ENCODE peak calls at places on chromosome 21, in ten cellular contexts. Q, H, Z, J, X, C, L, U, A and O are unnamed samples. For H3K9me3, the result is how much of the 10 kb centered on the place peaks cover.

GRCh38 chr21:35203093-35204021 is 154.3 kb upstream of the RUNX1 start:
- DNase-seq in Q (no peak), H (no peak), Z (no peak), J (peak), X (no peak), C (peak), L (no peak), U (no peak), A (no peak), O (no peak)

GRCh38 chr21:41363370-41364270 is 1.8 kb downstream of the MX2 start:
- DNase-seq in Q (no peak), H (no peak), Z (peak), J (no peak), X (no peak), C (no peak), L (no peak), U (no peak), A (no peak), O (no peak)

GRCh38 chr21:20802201-20802600 is 196.0 kb upstream of the NCAM2 start:
- DNase-seq in Q (no peak), H (no peak), Z (no peak), J (no peak), X (no peak), C (no peak), L (no peak), U (no peak), A (no peak), O (no peak)

GRCh38 chr21:36564647-36565046 is 84.7 kb upstream of the CLDN14 start:
- DNase-seq in Q (no peak), H (no peak), Z (no peak), J (no peak), X (no peak), C (no peak), L (no peak), U (no peak), A (no peak), O (no peak)

GRCh38 chr21:42199488-42200463 is 19.2 kb upstream of the ABCG1 start:
- DNase-seq in Q (no peak), H (peak), Z (no peak), J (peak), X (no peak), C (peak), L (no peak), U (no peak), A (no peak), O (no peak)

GRCh38 chr21:21712761-21713558 is 714.8 kb downstream of the NCAM2 start:
- DNase-seq in Q (no peak), H (no peak), Z (no peak), J (peak), X (no peak), C (peak), L (no peak), U (no peak), A (no peak), O (no peak)

GRCh38 chr21:7933923-7934322 is 2587.5 kb upstream of the TPTE start:
- DNase-seq in Q (no peak), H (no peak), Z (no peak), J (no peak), X (no peak), C (no peak), L (no peak), U (no peak), A (no peak), O (no peak)

GRCh38 chr21:21183092-21183491 is 184.9 kb downstream of the NCAM2 start:
- DNase-seq in Q (no peak), H (no peak), Z (no peak), J (peak), X (no peak), C (no peak), L (no peak), U (no peak), A (no peak), O (no peak)

GRCh38 chr21:42435833-42436232 is 32.1 kb downstream of the UBASH3A start:
- DNase-seq in Q (no peak), H (no peak), Z (no peak), J (no peak), X (no peak), C (no peak), L (no peak), U (no peak), A (no peak), O (no peak)

GRCh38 chr21:17784604-17785402 is 34.4 kb downstream of the C21orf91 start:
- DNase-seq in Q (peak), H (peak), Z (no peak), J (no peak), X (no peak), C (no peak), L (no peak), U (no peak), A (no peak), O (no peak)

GRCh38 chr21:46202592-46203202 is 18.4 kb upstream of the SPATC1L start:
- DNase-seq in Q (no peak), H (no peak), Z (peak), J (no peak), X (no peak), C (no peak), L (no peak), U (no peak), A (no peak), O (no peak)

GRCh38 chr21:17802568-17802967 is 16.6 kb downstream of the C21orf91 start:
- DNase-seq in Q (no peak), H (no peak), Z (no peak), J (peak), X (no peak), C (peak), L (no peak), U (no peak), A (no peak), O (no peak)

GRCh38 chr21:32043458-32043857 is 170.6 kb downstream of the HUNK start:
- DNase-seq in Q (no peak), H (no peak), Z (no peak), J (no peak), X (no peak), C (no peak), L (no peak), U (no peak), A (no peak), O (no peak)

GRCh38 chr21:14523234-14523633 is 22.9 kb downstream of the SAMSN1 start:
- DNase-seq in Q (peak), H (no peak), Z (peak), J (no peak), X (no peak), C (no peak), L (no peak), U (peak), A (peak), O (no peak)

GRCh38 chr21:46021398-46021797 is 39.8 kb downstream of the COL6A1 start:
- DNase-seq in Q (no peak), H (no peak), Z (no peak), J (no peak), X (no peak), C (no peak), L (no peak), U (no peak), A (no peak), O (no peak)

GRCh38 chr21:25366116-25366515 is 241.2 kb downstream of the MRPL39 start:
- DNase-seq in Q (no peak), H (no peak), Z (no peak), J (no peak), X (no peak), C (peak), L (no peak), U (no peak), A (no peak), O (no peak)

DNA sequence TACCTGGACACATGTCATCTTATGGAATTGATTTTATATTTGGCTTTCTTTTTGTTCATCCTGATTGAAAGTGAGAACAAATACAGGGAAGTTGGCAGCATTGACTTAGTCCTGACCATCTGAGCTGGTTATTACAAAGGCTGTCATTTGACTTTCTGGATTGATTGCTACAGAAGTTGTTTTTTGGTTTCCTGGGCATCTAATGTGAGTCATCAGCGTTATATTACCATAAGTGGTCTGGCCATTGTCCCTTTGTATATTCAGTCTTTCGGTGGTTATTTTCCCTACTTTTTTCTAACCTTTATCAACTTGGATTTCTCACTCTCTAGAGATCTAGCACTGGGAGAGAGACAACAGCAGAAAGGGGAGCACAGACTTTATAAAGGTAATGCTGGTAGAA is 1646.5 kb downstream of the MRPL39 start:
- DNase-seq in Q (no peak), H (no peak), Z (no peak), J (no peak), X (no peak), C (no peak), L (no peak), U (no peak), A (no peak), O (no peak)
- H3K9me3 ChIP-seq in Q (under half), H (under half), Z (under half), J (under half), X (under half), C (under half), L (under half), U (under half), A (under half), O (under half)

GRCh38 chr21:28442085-28442484 is 550.6 kb downstream of the LTN1 start:
- DNase-seq in Q (no peak), H (no peak), Z (no peak), J (no peak), X (no peak), C (no peak), L (no peak), U (no peak), A (no peak), O (no peak)
- H3K9me3 ChIP-seq in Q (under half), H (under half), Z (under half), J (under half), X (under half), C (under half), L (under half), U (under half), A (under half), O (under half)

GRCh38 chr21:44576025-44576420 is 2.5 kb downstream of the KRTAP10-4 start:
- DNase-seq in Q (no peak), H (no peak), Z (peak), J (no peak), X (no peak), C (no peak), L (no peak), U (no peak), A (no peak), O (peak)
- H3K9me3 ChIP-seq in Q (under half), H (under half), Z (under half), J (under half), X (under half), C (under half), L (under half), U (under half), A (under half), O (under half)

GRCh38 chr21:27400045-27400444 is 433.2 kb upstream of the ADAMTS5 start:
- DNase-seq in Q (peak), H (no peak), Z (no peak), J (no peak), X (no peak), C (no peak), L (no peak), U (no peak), A (no peak), O (no peak)
- H3K9me3 ChIP-seq in Q (under half), H (under half), Z (under half), J (under half), X (under half), C (under half), L (under half), U (under half), A (under half), O (under half)

GRCh38 chr21:38696617-38697016 is 109.1 kb upstream of the ETS2 start:
- DNase-seq in Q (no peak), H (no peak), Z (no peak), J (no peak), X (no peak), C (no peak), L (no peak), U (no peak), A (no peak), O (no peak)

GRCh38 chr21:38699048-38699447 is 106.7 kb upstream of the ETS2 start:
- DNase-seq in Q (no peak), H (no peak), Z (no peak), J (no peak), X (no peak), C (peak), L (no peak), U (no peak), A (no peak), O (no peak)

GRCh38 chr21:38702196-38702595 is 103.5 kb upstream of the ETS2 start:
- DNase-seq in Q (no peak), H (no peak), Z (no peak), J (no peak), X (no peak), C (no peak), L (no peak), U (no peak), A (peak), O (no peak)
- H3K9me3 ChIP-seq in Q (under half), H (under half), Z (under half), J (under half), X (under half), C (under half), L (under half), U (under half), A (under half), O (under half)

DNA sequence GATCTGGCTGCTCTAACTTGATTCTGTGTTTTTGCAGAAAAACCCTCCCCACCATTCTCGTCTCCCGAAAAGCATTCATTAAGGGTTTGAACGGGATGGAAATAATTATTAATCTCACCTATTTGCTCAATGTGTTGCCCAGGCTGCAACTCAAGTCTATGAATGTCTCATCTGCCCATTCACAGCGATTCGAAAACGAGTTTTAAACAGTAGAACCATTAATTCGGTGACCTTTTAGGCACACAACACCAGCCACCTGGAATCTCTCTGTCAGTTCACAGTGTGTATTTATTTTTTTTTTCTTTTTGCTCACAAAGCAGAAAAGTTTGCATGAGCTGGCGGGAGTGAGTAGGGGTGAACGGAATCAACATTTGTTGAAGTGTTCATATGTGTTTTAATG is 764.7 kb upstream of the TPTE start:
- DNase-seq in Q (no peak), H (no peak), Z (no peak), J (no peak), X (no peak), C (no peak), L (no peak), U (no peak), A (no peak), O (no peak)
- H3K9me3 ChIP-seq in Q (under half), H (under half), Z (half or more), J (under half), X (half or more), C (under half), L (under half), U (half or more), A (under half), O (under half)

GRCh38 chr21:27171704-27172103 is 204.8 kb upstream of the ADAMTS5 start:
- DNase-seq in Q (no peak), H (no peak), Z (no peak), J (peak), X (no peak), C (peak), L (no peak), U (no peak), A (no peak), O (no peak)
- H3K9me3 ChIP-seq in Q (under half), H (under half), Z (under half), J (under half), X (under half), C (under half), L (under half), U (under half), A (under half), O (under half)

DNA sequence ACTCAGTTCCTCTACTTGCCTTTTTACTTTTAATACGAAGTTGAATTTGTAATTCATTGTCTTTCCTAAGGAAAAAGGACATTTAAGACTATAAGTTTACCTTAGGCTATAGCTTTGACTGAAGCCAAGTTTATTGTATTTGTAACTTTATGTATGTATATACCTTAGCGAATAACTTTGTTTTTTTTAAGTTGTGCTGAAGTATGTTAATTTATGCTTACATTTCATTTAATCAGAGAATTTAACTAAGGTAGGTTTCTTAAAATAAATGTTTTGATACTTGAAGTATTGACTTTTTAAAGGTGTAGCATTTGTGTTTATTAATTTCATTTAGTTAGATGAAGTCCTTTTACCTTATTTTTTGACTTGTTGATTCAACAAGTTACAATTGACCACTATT is 55.2 kb upstream of the TPTE start:
- DNase-seq in Q (no peak), H (no peak), Z (no peak), J (no peak), X (no peak), C (no peak), L (no peak), U (no peak), A (no peak), O (no peak)
- H3K9me3 ChIP-seq in Q (under half), H (under half), Z (half or more), J (under half), X (under half), C (under half), L (under half), U (under half), A (under half), O (under half)

DNA sequence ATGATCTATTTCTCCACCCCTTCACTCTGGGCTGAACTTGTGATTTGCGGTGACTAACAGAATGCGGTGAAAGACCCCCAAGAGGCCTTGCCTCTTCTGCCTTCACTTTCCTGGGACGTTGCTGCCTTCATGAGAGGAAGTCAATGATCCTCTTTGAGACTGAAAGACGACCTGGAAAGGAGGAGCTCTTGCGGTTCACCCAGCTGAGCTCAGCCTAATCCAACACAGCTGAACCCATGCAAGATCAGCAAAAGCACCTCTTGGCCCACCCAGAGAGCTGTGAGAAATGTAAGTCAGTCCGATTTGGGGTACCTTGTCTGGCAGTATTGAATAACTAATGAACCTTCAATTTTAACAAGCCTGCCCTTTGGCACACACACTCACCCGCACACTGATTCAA is 767.4 kb upstream of the TPTE start:
- DNase-seq in Q (no peak), H (no peak), Z (no peak), J (no peak), X (no peak), C (no peak), L (no peak), U (no peak), A (no peak), O (no peak)
- H3K9me3 ChIP-seq in Q (under half), H (under half), Z (half or more), J (under half), X (half or more), C (under half), L (under half), U (half or more), A (under half), O (under half)

GRCh38 chr21:34008618-34009017 is 64.8 kb upstream of the MRPS6 start:
- DNase-seq in Q (no peak), H (no peak), Z (no peak), J (no peak), X (no peak), C (no peak), L (no peak), U (no peak), A (no peak), O (no peak)

GRCh38 chr21:34017127-34017961 is 56.0 kb upstream of the MRPS6 start:
- DNase-seq in Q (no peak), H (peak), Z (no peak), J (no peak), X (no peak), C (no peak), L (no peak), U (no peak), A (no peak), O (no peak)

GRCh38 chr21:34011660-34012059 is 61.7 kb upstream of the MRPS6 start:
- DNase-seq in Q (no peak), H (no peak), Z (no peak), J (no peak), X (no peak), C (no peak), L (no peak), U (no peak), A (no peak), O (no peak)

GRCh38 chr21:34009193-34009592 is 64.2 kb upstream of the MRPS6 start:
- DNase-seq in Q (no peak), H (no peak), Z (no peak), J (no peak), X (no peak), C (no peak), L (no peak), U (no peak), A (no peak), O (no peak)

GRCh38 chr21:34012640-34013039 is 60.7 kb upstream of the MRPS6 start:
- DNase-seq in Q (no peak), H (no peak), Z (no peak), J (no peak), X (no peak), C (no peak), L (no peak), U (no peak), A (no peak), O (no peak)
- H3K9me3 ChIP-seq in Q (under half), H (under half), Z (half or more), J (under half), X (under half), C (under half), L (under half), U (under half), A (under half), O (under half)